ENCODE peak calls at places on chromosomes 2 and 18, in nine cellular contexts. One of them, this sample, is unnamed.

GRCh38 chr2:200411831-200412230 is 98.0 kb downstream of the KCTD18 start:
- ATAC-seq in upper lobe of right lung: peak
- ATAC-seq in left lobe of liver: no peak
- ATAC-seq in effector memory CD8-positive, alpha-beta T cell: no peak
- ATAC-seq in activated CD8-positive, alpha-beta T cell treated with anti-CD3 and anti-CD28 coated beads, Interleukin-2, amount 10 ng/mL, durations not matched to agents 7 days and 5 days: no peak
- ATAC-seq in aorta: no peak
- ATAC-seq in heart right ventricle: no peak
- ATAC-seq in stimulated activated effector memory CD8-positive, alpha-beta T cell treated with anti-CD3 and anti-CD28 coated beads, Interleukin-12 subunit alpha, Interleukin-12 subunit beta, amount 100 ng/mL, for 72 hours: no peak
- ATAC-seq in CD8-positive, alpha-beta T cell: no peak
- ATAC-seq in this sample: no peak

GRCh38 chr2:102615620-102616436 is 3.5 kb upstream of the SLC9A2 start:
- ATAC-seq in upper lobe of right lung: peak
- ATAC-seq in left lobe of liver: peak
- ATAC-seq in effector memory CD8-positive, alpha-beta T cell: peak
- ATAC-seq in activated CD8-positive, alpha-beta T cell treated with anti-CD3 and anti-CD28 coated beads, Interleukin-2, amount 10 ng/mL, durations not matched to agents 7 days and 5 days: peak
- ATAC-seq in aorta: no peak
- ATAC-seq in heart right ventricle: peak
- ATAC-seq in stimulated activated effector memory CD8-positive, alpha-beta T cell treated with anti-CD3 and anti-CD28 coated beads, Interleukin-12 subunit alpha, Interleukin-12 subunit beta, amount 100 ng/mL, for 72 hours: peak
- ATAC-seq in CD8-positive, alpha-beta T cell: peak
- ATAC-seq in this sample: peak

GRCh38 chr2:158214431-158214830 is 112.8 kb downstream of the UPP2 start:
- ATAC-seq in upper lobe of right lung: peak
- ATAC-seq in left lobe of liver: peak
- ATAC-seq in effector memory CD8-positive, alpha-beta T cell: no peak
- ATAC-seq in activated CD8-positive, alpha-beta T cell treated with anti-CD3 and anti-CD28 coated beads, Interleukin-2, amount 10 ng/mL, durations not matched to agents 7 days and 5 days: no peak
- ATAC-seq in aorta: no peak
- ATAC-seq in heart right ventricle: peak
- ATAC-seq in stimulated activated effector memory CD8-positive, alpha-beta T cell treated with anti-CD3 and anti-CD28 coated beads, Interleukin-12 subunit alpha, Interleukin-12 subunit beta, amount 100 ng/mL, for 72 hours: no peak
- ATAC-seq in CD8-positive, alpha-beta T cell: no peak
- ATAC-seq in this sample: no peak

GRCh38 chr2:95166065-95166763 is 605 bp downstream of the ZNF2 start:
- ATAC-seq in upper lobe of right lung: no peak
- ATAC-seq in left lobe of liver: peak
- ATAC-seq in effector memory CD8-positive, alpha-beta T cell: peak
- ATAC-seq in activated CD8-positive, alpha-beta T cell treated with anti-CD3 and anti-CD28 coated beads, Interleukin-2, amount 10 ng/mL, durations not matched to agents 7 days and 5 days: peak
- ATAC-seq in aorta: no peak
- ATAC-seq in heart right ventricle: peak
- ATAC-seq in stimulated activated effector memory CD8-positive, alpha-beta T cell treated with anti-CD3 and anti-CD28 coated beads, Interleukin-12 subunit alpha, Interleukin-12 subunit beta, amount 100 ng/mL, for 72 hours: peak
- ATAC-seq in CD8-positive, alpha-beta T cell: peak
- ATAC-seq in this sample: peak

GRCh38 chr2:144462266-144462665 is 57.7 kb downstream of the ZEB2 start:
- ATAC-seq in upper lobe of right lung: no peak
- ATAC-seq in left lobe of liver: no peak
- ATAC-seq in effector memory CD8-positive, alpha-beta T cell: no peak
- ATAC-seq in activated CD8-positive, alpha-beta T cell treated with anti-CD3 and anti-CD28 coated beads, Interleukin-2, amount 10 ng/mL, durations not matched to agents 7 days and 5 days: no peak
- ATAC-seq in aorta: no peak
- ATAC-seq in heart right ventricle: peak
- ATAC-seq in stimulated activated effector memory CD8-positive, alpha-beta T cell treated with anti-CD3 and anti-CD28 coated beads, Interleukin-12 subunit alpha, Interleukin-12 subunit beta, amount 100 ng/mL, for 72 hours: no peak
- ATAC-seq in CD8-positive, alpha-beta T cell: no peak
- ATAC-seq in this sample: no peak

GRCh38 chr2:233980955-233981555 is 63.9 kb downstream of the TRPM8 start:
- ATAC-seq in upper lobe of right lung: no peak
- ATAC-seq in left lobe of liver: no peak
- ATAC-seq in effector memory CD8-positive, alpha-beta T cell: no peak
- ATAC-seq in activated CD8-positive, alpha-beta T cell treated with anti-CD3 and anti-CD28 coated beads, Interleukin-2, amount 10 ng/mL, durations not matched to agents 7 days and 5 days: no peak
- ATAC-seq in aorta: no peak
- ATAC-seq in heart right ventricle: no peak
- ATAC-seq in stimulated activated effector memory CD8-positive, alpha-beta T cell treated with anti-CD3 and anti-CD28 coated beads, Interleukin-12 subunit alpha, Interleukin-12 subunit beta, amount 100 ng/mL, for 72 hours: peak
- ATAC-seq in CD8-positive, alpha-beta T cell: no peak
- ATAC-seq in this sample: no peak

GRCh38 chr18:35174093-35174731 is 66.6 kb upstream of the ZNF397 start:
- ATAC-seq in upper lobe of right lung: no peak
- ATAC-seq in left lobe of liver: no peak
- ATAC-seq in effector memory CD8-positive, alpha-beta T cell: no peak
- ATAC-seq in activated CD8-positive, alpha-beta T cell treated with anti-CD3 and anti-CD28 coated beads, Interleukin-2, amount 10 ng/mL, durations not matched to agents 7 days and 5 days: no peak
- ATAC-seq in aorta: no peak
- ATAC-seq in heart right ventricle: no peak
- ATAC-seq in stimulated activated effector memory CD8-positive, alpha-beta T cell treated with anti-CD3 and anti-CD28 coated beads, Interleukin-12 subunit alpha, Interleukin-12 subunit beta, amount 100 ng/mL, for 72 hours: no peak
- ATAC-seq in CD8-positive, alpha-beta T cell: no peak
- ATAC-seq in this sample: peak

GRCh38 chr2:71544919-71545571 is 91.7 kb downstream of the DYSF start:
- ATAC-seq in upper lobe of right lung: peak
- ATAC-seq in left lobe of liver: peak
- ATAC-seq in effector memory CD8-positive, alpha-beta T cell: no peak
- ATAC-seq in activated CD8-positive, alpha-beta T cell treated with anti-CD3 and anti-CD28 coated beads, Interleukin-2, amount 10 ng/mL, durations not matched to agents 7 days and 5 days: no peak
- ATAC-seq in aorta: peak
- ATAC-seq in heart right ventricle: peak
- ATAC-seq in stimulated activated effector memory CD8-positive, alpha-beta T cell treated with anti-CD3 and anti-CD28 coated beads, Interleukin-12 subunit alpha, Interleukin-12 subunit beta, amount 100 ng/mL, for 72 hours: no peak
- ATAC-seq in CD8-positive, alpha-beta T cell: no peak
- ATAC-seq in this sample: no peak

GRCh38 chr18:54529444-54529843 is 61.6 kb upstream of the DYNAP start:
- ATAC-seq in upper lobe of right lung: no peak
- ATAC-seq in left lobe of liver: no peak
- ATAC-seq in effector memory CD8-positive, alpha-beta T cell: no peak
- ATAC-seq in activated CD8-positive, alpha-beta T cell treated with anti-CD3 and anti-CD28 coated beads, Interleukin-2, amount 10 ng/mL, durations not matched to agents 7 days and 5 days: no peak
- ATAC-seq in aorta: no peak
- ATAC-seq in heart right ventricle: no peak
- ATAC-seq in stimulated activated effector memory CD8-positive, alpha-beta T cell treated with anti-CD3 and anti-CD28 coated beads, Interleukin-12 subunit alpha, Interleukin-12 subunit beta, amount 100 ng/mL, for 72 hours: no peak
- ATAC-seq in CD8-positive, alpha-beta T cell: no peak
- ATAC-seq in this sample: no peak

GRCh38 chr18:46199515-46200147 is 95.4 kb downstream of the HAUS1 start:
- ATAC-seq in upper lobe of right lung: peak
- ATAC-seq in left lobe of liver: peak
- ATAC-seq in effector memory CD8-positive, alpha-beta T cell: no peak
- ATAC-seq in activated CD8-positive, alpha-beta T cell treated with anti-CD3 and anti-CD28 coated beads, Interleukin-2, amount 10 ng/mL, durations not matched to agents 7 days and 5 days: peak
- ATAC-seq in aorta: no peak
- ATAC-seq in heart right ventricle: no peak
- ATAC-seq in stimulated activated effector memory CD8-positive, alpha-beta T cell treated with anti-CD3 and anti-CD28 coated beads, Interleukin-12 subunit alpha, Interleukin-12 subunit beta, amount 100 ng/mL, for 72 hours: peak
- ATAC-seq in CD8-positive, alpha-beta T cell: no peak
- ATAC-seq in this sample: peak

GRCh38 chr2:138333677-138334076 is 167.9 kb upstream of the SPOPL start:
- ATAC-seq in upper lobe of right lung: no peak
- ATAC-seq in left lobe of liver: no peak
- ATAC-seq in effector memory CD8-positive, alpha-beta T cell: no peak
- ATAC-seq in activated CD8-positive, alpha-beta T cell treated with anti-CD3 and anti-CD28 coated beads, Interleukin-2, amount 10 ng/mL, durations not matched to agents 7 days and 5 days: no peak
- ATAC-seq in aorta: no peak
- ATAC-seq in heart right ventricle: no peak
- ATAC-seq in stimulated activated effector memory CD8-positive, alpha-beta T cell treated with anti-CD3 and anti-CD28 coated beads, Interleukin-12 subunit alpha, Interleukin-12 subunit beta, amount 100 ng/mL, for 72 hours: no peak
- ATAC-seq in CD8-positive, alpha-beta T cell: no peak
- ATAC-seq in this sample: no peak

GRCh38 chr2:177639262-177639914 is 246.8 kb downstream of the AGPS start:
- ATAC-seq in upper lobe of right lung: no peak
- ATAC-seq in left lobe of liver: no peak
- ATAC-seq in effector memory CD8-positive, alpha-beta T cell: no peak
- ATAC-seq in activated CD8-positive, alpha-beta T cell treated with anti-CD3 and anti-CD28 coated beads, Interleukin-2, amount 10 ng/mL, durations not matched to agents 7 days and 5 days: no peak
- ATAC-seq in aorta: no peak
- ATAC-seq in heart right ventricle: no peak
- ATAC-seq in stimulated activated effector memory CD8-positive, alpha-beta T cell treated with anti-CD3 and anti-CD28 coated beads, Interleukin-12 subunit alpha, Interleukin-12 subunit beta, amount 100 ng/mL, for 72 hours: no peak
- ATAC-seq in CD8-positive, alpha-beta T cell: no peak
- ATAC-seq in this sample: no peak

GRCh38 chr18:77100751-77101355 is 31.7 kb downstream of the MBP start:
- ATAC-seq in upper lobe of right lung: no peak
- ATAC-seq in left lobe of liver: no peak
- ATAC-seq in effector memory CD8-positive, alpha-beta T cell: peak
- ATAC-seq in activated CD8-positive, alpha-beta T cell treated with anti-CD3 and anti-CD28 coated beads, Interleukin-2, amount 10 ng/mL, durations not matched to agents 7 days and 5 days: no peak
- ATAC-seq in aorta: no peak
- ATAC-seq in heart right ventricle: no peak
- ATAC-seq in stimulated activated effector memory CD8-positive, alpha-beta T cell treated with anti-CD3 and anti-CD28 coated beads, Interleukin-12 subunit alpha, Interleukin-12 subunit beta, amount 100 ng/mL, for 72 hours: peak
- ATAC-seq in CD8-positive, alpha-beta T cell: no peak
- ATAC-seq in this sample: peak

GRCh38 chr18:74113711-74114110 is 33.9 kb downstream of the FBXO15 start:
- ATAC-seq in upper lobe of right lung: no peak
- ATAC-seq in left lobe of liver: no peak
- ATAC-seq in effector memory CD8-positive, alpha-beta T cell: no peak
- ATAC-seq in activated CD8-positive, alpha-beta T cell treated with anti-CD3 and anti-CD28 coated beads, Interleukin-2, amount 10 ng/mL, durations not matched to agents 7 days and 5 days: peak
- ATAC-seq in aorta: no peak
- ATAC-seq in heart right ventricle: no peak
- ATAC-seq in stimulated activated effector memory CD8-positive, alpha-beta T cell treated with anti-CD3 and anti-CD28 coated beads, Interleukin-12 subunit alpha, Interleukin-12 subunit beta, amount 100 ng/mL, for 72 hours: peak
- ATAC-seq in CD8-positive, alpha-beta T cell: no peak
- ATAC-seq in this sample: no peak

GRCh38 chr2:50951416-50951815 is 80.5 kb downstream of the NRXN1 start:
- ATAC-seq in upper lobe of right lung: no peak
- ATAC-seq in left lobe of liver: no peak
- ATAC-seq in effector memory CD8-positive, alpha-beta T cell: no peak
- ATAC-seq in activated CD8-positive, alpha-beta T cell treated with anti-CD3 and anti-CD28 coated beads, Interleukin-2, amount 10 ng/mL, durations not matched to agents 7 days and 5 days: no peak
- ATAC-seq in aorta: no peak
- ATAC-seq in heart right ventricle: no peak
- ATAC-seq in stimulated activated effector memory CD8-positive, alpha-beta T cell treated with anti-CD3 and anti-CD28 coated beads, Interleukin-12 subunit alpha, Interleukin-12 subunit beta, amount 100 ng/mL, for 72 hours: no peak
- ATAC-seq in CD8-positive, alpha-beta T cell: no peak
- ATAC-seq in this sample: no peak

GRCh38 chr2:20635096-20635475 is 15.8 kb downstream of the HS1BP3 start:
- ATAC-seq in upper lobe of right lung: no peak
- ATAC-seq in left lobe of liver: no peak
- ATAC-seq in effector memory CD8-positive, alpha-beta T cell: no peak
- ATAC-seq in activated CD8-positive, alpha-beta T cell treated with anti-CD3 and anti-CD28 coated beads, Interleukin-2, amount 10 ng/mL, durations not matched to agents 7 days and 5 days: no peak
- ATAC-seq in aorta: no peak
- ATAC-seq in heart right ventricle: no peak
- ATAC-seq in stimulated activated effector memory CD8-positive, alpha-beta T cell treated with anti-CD3 and anti-CD28 coated beads, Interleukin-12 subunit alpha, Interleukin-12 subunit beta, amount 100 ng/mL, for 72 hours: no peak
- ATAC-seq in CD8-positive, alpha-beta T cell: no peak
- ATAC-seq in this sample: no peak

GRCh38 chr2:212814941-212815340 is 276.3 kb upstream of the ERBB4 start:
- ATAC-seq in upper lobe of right lung: no peak
- ATAC-seq in left lobe of liver: no peak
- ATAC-seq in effector memory CD8-positive, alpha-beta T cell: no peak
- ATAC-seq in activated CD8-positive, alpha-beta T cell treated with anti-CD3 and anti-CD28 coated beads, Interleukin-2, amount 10 ng/mL, durations not matched to agents 7 days and 5 days: no peak
- ATAC-seq in aorta: no peak
- ATAC-seq in heart right ventricle: no peak
- ATAC-seq in stimulated activated effector memory CD8-positive, alpha-beta T cell treated with anti-CD3 and anti-CD28 coated beads, Interleukin-12 subunit alpha, Interleukin-12 subunit beta, amount 100 ng/mL, for 72 hours: no peak
- ATAC-seq in CD8-positive, alpha-beta T cell: no peak
- ATAC-seq in this sample: no peak

GRCh38 chr2:183057333-183057985 is 19.2 kb upstream of the NCKAP1 start:
- ATAC-seq in upper lobe of right lung: no peak
- ATAC-seq in left lobe of liver: peak
- ATAC-seq in effector memory CD8-positive, alpha-beta T cell: no peak
- ATAC-seq in activated CD8-positive, alpha-beta T cell treated with anti-CD3 and anti-CD28 coated beads, Interleukin-2, amount 10 ng/mL, durations not matched to agents 7 days and 5 days: no peak
- ATAC-seq in aorta: no peak
- ATAC-seq in heart right ventricle: no peak
- ATAC-seq in stimulated activated effector memory CD8-positive, alpha-beta T cell treated with anti-CD3 and anti-CD28 coated beads, Interleukin-12 subunit alpha, Interleukin-12 subunit beta, amount 100 ng/mL, for 72 hours: no peak
- ATAC-seq in CD8-positive, alpha-beta T cell: no peak
- ATAC-seq in this sample: no peak